ENCODE peak calls at places on chromosomes 7 and 10, in four cellular contexts. H is GM12892, C is lower leg skin, P is Peyer's patch. T is an unnamed sample.

GRCh38 chr7:106773228-106773627 is 91.9 kb upstream of the PIK3CG start:
- DNase-seq in H (no peak), C (no peak), P (no peak), T (no peak)

GRCh38 chr7:124349443-124349842 is 316.6 kb upstream of the TMEM229A start:
- DNase-seq in H (no peak), C (no peak), P (no peak), T (no peak)

GRCh38 chr7:31027161-31027965 is 24.7 kb upstream of the ADCYAP1R1 start:
- DNase-seq in H (no peak), C (no peak), P (no peak), T (no peak)

GRCh38 chr10:77773631-77774426 is 136.2 kb upstream of the KCNMA1 start:
- DNase-seq in H (no peak), C (no peak), P (no peak), T (no peak)

GRCh38 chr7:25260862-25261454 is 32.7 kb upstream of the NPVF start:
- DNase-seq in H (no peak), C (no peak), P (no peak), T (no peak)

GRCh38 chr7:17599733-17600685 is 301.6 kb downstream of the AHR start:
- DNase-seq in H (no peak), C (no peak), P (no peak), T (no peak)

GRCh38 chr7:128792471-128793183 is 859 bp downstream of the CCDC136 start:
- DNase-seq in H (no peak), C (peak), P (no peak), T (no peak)

GRCh38 chr10:23314835-23315239 is 29.8 kb downstream of the C10orf67 start:
- DNase-seq in H (no peak), C (no peak), P (peak), T (no peak)

GRCh38 chr10:86155034-86155656 is 211.4 kb downstream of the GRID1 start:
- DNase-seq in H (no peak), C (no peak), P (no peak), T (no peak)

GRCh38 chr10:116108106-116108505 is 164.9 kb downstream of the GFRA1 start:
- DNase-seq in H (no peak), C (no peak), P (no peak), T (no peak)

GRCh38 chr7:74569501-74570075 is 87.9 kb upstream of the GTF2I start:
- DNase-seq in H (no peak), C (no peak), P (no peak), T (no peak)

GRCh38 chr10:98469532-98469931 is 22.8 kb upstream of the HPS1 start:
- DNase-seq in H (no peak), C (no peak), P (no peak), T (no peak)

GRCh38 chr10:132961420-132961803 is 19.0 kb upstream of the CFAP46 start:
- DNase-seq in H (no peak), C (peak), P (no peak), T (no peak)

GRCh38 chr10:48897438-48897790 is 42.2 kb downstream of the LRRC18 start:
- DNase-seq in H (no peak), C (no peak), P (no peak), T (no peak)

GRCh38 chr7:234712-235553 is 42.6 kb downstream of the FAM20C start:
- DNase-seq in H (no peak), C (peak), P (no peak), T (no peak)

GRCh38 chr10:128178319-128178937 is 52.2 kb upstream of the MKI67 start:
- DNase-seq in H (peak), C (peak), P (no peak), T (no peak)

GRCh38 chr7:139396323-139396951 is 36.7 kb downstream of the LUC7L2 start:
- DNase-seq in H (no peak), C (no peak), P (no peak), T (no peak)

GRCh38 chr10:17029581-17030271 is 99.9 kb downstream of the CUBN start:
- DNase-seq in H (no peak), C (peak), P (peak), T (no peak)

GRCh38 chr7:117132385-117133120 is 179.3 kb downstream of the ST7 start:
- DNase-seq in H (no peak), C (no peak), P (no peak), T (no peak)

GRCh38 chr7:148856035-148856881 is 27.8 kb downstream of the EZH2 start:
- DNase-seq in H (peak), C (no peak), P (peak), T (no peak)

GRCh38 chr10:133079836-133080682 is 7.7 kb upstream of the ADGRA1 start:
- DNase-seq in H (no peak), C (no peak), P (no peak), T (no peak)

GRCh38 chr7:74002474-74003017 is 25.4 kb upstream of the ELN start:
- DNase-seq in H (no peak), C (no peak), P (no peak), T (no peak)

GRCh38 chr10:132915411-132915810 is 27.0 kb downstream of the CFAP46 start:
- DNase-seq in H (no peak), C (no peak), P (no peak), T (no peak)

GRCh38 chr7:93039282-93039681 is 78.5 kb downstream of the SAMD9 start:
- DNase-seq in H (no peak), C (no peak), P (no peak), T (no peak)

GRCh38 chr10:23172846-23173548 is 19.1 kb upstream of the PTF1A start:
- DNase-seq in H (no peak), C (no peak), P (no peak), T (no peak)

GRCh38 chr10:130372222-130372621 is 236.0 kb downstream of the GLRX3 start:
- DNase-seq in H (no peak), C (peak), P (no peak), T (no peak)

GRCh38 chr10:480498-480927 is 209.0 kb downstream of the DIP2C start:
- DNase-seq in H (no peak), C (peak), P (no peak), T (peak)

GRCh38 chr10:93715345-93715744 is 13.0 kb upstream of the FRA10AC1 start:
- DNase-seq in H (no peak), C (no peak), P (no peak), T (no peak)

GRCh38 chr10:133189256-133189655 is 29.2 kb downstream of the KNDC1 start:
- DNase-seq in H (no peak), C (no peak), P (no peak), T (no peak)

GRCh38 chr10:128861018-128861565 is 605.9 kb upstream of the MGMT start:
- DNase-seq in H (no peak), C (peak), P (no peak), T (no peak)

GRCh38 chr10:132924046-132924952 is 18.1 kb downstream of the CFAP46 start:
- DNase-seq in H (no peak), C (no peak), P (no peak), T (no peak)

GRCh38 chr7:5450549-5451327 is 27.1 kb upstream of the TNRC18 start:
- DNase-seq in H (no peak), C (no peak), P (no peak), T (no peak)

GRCh38 chr7:76129836-76130235 is 71.9 kb upstream of the SRRM3 start:
- DNase-seq in H (no peak), C (no peak), P (no peak), T (no peak)

GRCh38 chr10:18406136-18406535 is 245.3 kb downstream of the NSUN6 start:
- DNase-seq in H (no peak), C (no peak), P (no peak), T (no peak)

GRCh38 chr7:130845581-130846085 is 111.6 kb upstream of the KLF14 start:
- DNase-seq in H (no peak), C (no peak), P (no peak), T (no peak)

GRCh38 chr7:107089627-107090026 is 45.1 kb downstream of the PRKAR2B start:
- DNase-seq in H (no peak), C (no peak), P (no peak), T (no peak)

GRCh38 chr7:67653856-67654442 is 657.3 kb downstream of the TYW1 start:
- DNase-seq in H (no peak), C (peak), P (no peak), T (no peak)

GRCh38 chr7:6106140-6106904 is 75.1 kb downstream of the ANKRD61 start:
- DNase-seq in H (no peak), C (peak), P (no peak), T (no peak)

GRCh38 chr7:132187391-132187790 is 388.9 kb downstream of the PLXNA4 start:
- DNase-seq in H (no peak), C (no peak), P (no peak), T (no peak)

GRCh38 chr7:82839555-82839954 is 323.1 kb downstream of the PCLO start:
- DNase-seq in H (no peak), C (no peak), P (no peak), T (no peak)

GRCh38 chr7:82838314-82838713 is 324.4 kb downstream of the PCLO start:
- DNase-seq in H (no peak), C (no peak), P (no peak), T (no peak)

GRCh38 chr7:82841828-82842227 is 320.9 kb downstream of the PCLO start:
- DNase-seq in H (no peak), C (no peak), P (no peak), T (no peak)

GRCh38 chr7:82839063-82839462 is 323.6 kb downstream of the PCLO start:
- DNase-seq in H (no peak), C (no peak), P (no peak), T (no peak)

GRCh38 chr7:82840061-82840460 is 322.6 kb downstream of the PCLO start:
- DNase-seq in H (no peak), C (no peak), P (no peak), T (no peak)
- TF ChIP-seq POLR2A in H (no peak), C (no peak), P (no peak), T (no peak)

GRCh38 chr7:1458676-1459511 is at the start of gene MICALL2:
- DNase-seq in H (no peak), C (peak), P (peak), T (no peak)

GRCh38 chr7:1459512-1459892 is 232 bp upstream of the MICALL2 start:
- DNase-seq in H (peak), C (peak), P (peak), T (peak)

GRCh38 chr7:1459930-1460756 is 873 bp upstream of the MICALL2 start:
- DNase-seq in H (no peak), C (no peak), P (no peak), T (no peak)

GRCh38 chr7:1461640-1462375 is 2.5 kb upstream of the MICALL2 start:
- DNase-seq in H (no peak), C (no peak), P (no peak), T (no peak)

DNA sequence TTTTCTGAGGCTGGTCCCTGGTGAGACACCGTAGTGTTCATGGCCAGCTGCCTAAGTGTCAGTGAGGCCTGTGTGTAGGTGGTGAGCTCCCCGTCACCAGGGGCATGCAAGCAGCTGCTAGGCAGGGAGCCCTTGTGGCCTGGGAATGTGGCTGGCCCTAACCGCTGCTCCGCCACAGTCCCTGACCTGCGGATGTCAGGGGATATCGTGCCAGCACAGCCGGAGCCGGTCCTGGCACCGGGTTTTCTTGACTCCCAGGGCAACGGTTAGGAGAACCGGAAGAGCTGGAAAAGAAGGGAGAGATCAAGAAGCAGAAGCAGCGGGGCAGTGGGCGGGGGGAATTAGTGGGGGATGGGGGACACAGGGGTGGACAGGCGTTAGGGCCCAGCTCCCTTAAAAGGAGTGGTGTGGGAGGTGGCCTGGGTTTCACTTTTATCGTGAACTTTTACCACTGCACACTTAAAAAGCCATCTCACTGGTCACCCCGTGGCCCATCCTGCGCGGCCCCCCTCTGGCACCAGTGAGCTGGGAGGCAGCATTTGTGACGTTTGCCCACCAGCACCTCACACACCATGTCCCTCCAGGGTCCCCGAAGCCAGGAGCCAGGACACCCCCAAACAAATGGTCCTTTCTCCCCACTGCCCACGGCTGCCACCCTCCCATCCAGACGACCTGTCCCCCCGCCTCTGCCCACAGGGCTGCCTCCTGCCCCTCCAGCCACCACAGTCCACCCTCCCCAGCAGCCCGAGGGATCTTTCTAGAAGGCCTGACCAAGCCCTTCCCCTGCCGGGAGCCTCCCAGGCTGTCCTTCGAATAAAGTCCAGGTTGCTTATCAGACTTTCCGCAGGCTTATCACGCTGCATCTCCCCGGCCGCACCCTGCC is 1.7 kb upstream of the MICALL2 start:
- DNase-seq in H (no peak), C (peak), P (no peak), T (no peak)
- TF ChIP-seq POLR2A in H (no peak), C (no peak), P (peak), T (no peak)

GRCh38 chr7:127653396-127653795 is 1.4 kb downstream of the SND1 start:
- DNase-seq in H (no peak), C (no peak), P (no peak), T (no peak)
- TF ChIP-seq POLR2A in H (no peak), C (no peak), P (no peak), T (no peak)

GRCh38 chr7:91264924-91265681 is 870 bp downstream of the FZD1 start:
- DNase-seq in H (peak), C (peak), P (no peak), T (no peak)

GRCh38 chr7:91266067-91266930 is 2.1 kb downstream of the FZD1 start:
- DNase-seq in H (no peak), C (peak), P (no peak), T (no peak)

GRCh38 chr7:91263359-91264082 is 712 bp upstream of the FZD1 start:
- DNase-seq in H (no peak), C (peak), P (no peak), T (no peak)

GRCh38 chr7:91265693-91266066 is 1.4 kb downstream of the FZD1 start:
- DNase-seq in H (no peak), C (peak), P (no peak), T (no peak)

GRCh38 chr7:91264083-91264923 is at the start of gene FZD1:
- DNase-seq in H (peak), C (peak), P (peak), T (peak)
- TF ChIP-seq POLR2A in H (no peak), C (no peak), P (peak), T (no peak)

T was measured in vagina.